ENCODE peak calls at places on chromosomes 11 and 22, in nine cellular contexts. H is dorsolateral prefrontal cortex, P is kidney epithelial cell, O is cardiac muscle cell, N is mucosa of descending colon, I is PC-9, Q is ascending aorta, C is fibroblast of pulmonary artery, L is kidney. Y is an unnamed sample.

GRCh38 chr11:74672956-74673895 is 58.0 kb downstream of the CHRDL2 start:
- DNase-seq in I (peak), L (peak), P (peak), O (no peak), C (peak), Q (peak), H (no peak), N (peak), Y (peak)

GRCh38 chr11:59706518-59707285 is 6.9 kb downstream of the OR10V1 start:
- DNase-seq in L (no peak), I (peak), C (peak), Q (no peak), P (peak), N (peak), O (no peak), H (no peak), Y (no peak)

GRCh38 chr11:102788334-102789035 is 8.1 kb upstream of the MMP10 start:
- DNase-seq in P (no peak), I (no peak), Q (no peak), C (no peak), N (no peak), L (no peak), H (no peak), O (no peak), Y (no peak)

GRCh38 chr11:76590631-76590950 is 80.0 kb downstream of the LRRC32 start:
- DNase-seq in C (no peak), I (no peak), L (no peak), O (no peak), Q (no peak), P (no peak), H (no peak), N (no peak), Y (no peak)

GRCh38 chr11:3215346-3216026 is 3.1 kb downstream of the MRGPRG start:
- DNase-seq in C (no peak), P (no peak), H (peak), I (no peak), Q (no peak), L (peak), N (no peak), O (no peak), Y (no peak)

GRCh38 chr11:15842345-15842744 is 514.0 kb downstream of the SOX6 start:
- DNase-seq in N (no peak), L (no peak), H (no peak), Q (no peak), I (no peak), P (no peak), C (no peak), O (no peak), Y (no peak)

GRCh38 chr22:18042685-18043084 is 18.3 kb upstream of the MICAL3 start:
- DNase-seq in I (no peak), L (no peak), P (no peak), Q (no peak), H (no peak), C (no peak), O (no peak), N (no peak), Y (no peak)

GRCh38 chr22:20130739-20131592 is 638 bp upstream of the ZDHHC8 start:
- DNase-seq in H (peak), L (peak), Q (peak), N (peak), I (peak), C (peak), O (peak), P (no peak), Y (peak)

GRCh38 chr22:47065756-47066615 is 303.5 kb downstream of the TBC1D22A start:
- DNase-seq in Q (no peak), C (peak), O (no peak), N (no peak), H (no peak), I (no peak), P (no peak), L (no peak), Y (no peak)

GRCh38 chr11:15641191-15641810 is 526.6 kb downstream of the INSC start:
- DNase-seq in C (no peak), P (no peak), I (no peak), Q (no peak), N (no peak), H (no peak), L (no peak), O (peak), Y (no peak)

GRCh38 chr11:65558785-65559509 is 788 bp upstream of the LTBP3 start:
- DNase-seq in L (peak), Q (no peak), H (peak), N (peak), I (no peak), P (no peak), C (peak), O (no peak), Y (peak)
- H3K4me3 ChIP-seq in L (peak), Q (peak), H (peak), N (no peak), I (peak), P (no peak), C (peak), O (peak), Y (peak)

DNA sequence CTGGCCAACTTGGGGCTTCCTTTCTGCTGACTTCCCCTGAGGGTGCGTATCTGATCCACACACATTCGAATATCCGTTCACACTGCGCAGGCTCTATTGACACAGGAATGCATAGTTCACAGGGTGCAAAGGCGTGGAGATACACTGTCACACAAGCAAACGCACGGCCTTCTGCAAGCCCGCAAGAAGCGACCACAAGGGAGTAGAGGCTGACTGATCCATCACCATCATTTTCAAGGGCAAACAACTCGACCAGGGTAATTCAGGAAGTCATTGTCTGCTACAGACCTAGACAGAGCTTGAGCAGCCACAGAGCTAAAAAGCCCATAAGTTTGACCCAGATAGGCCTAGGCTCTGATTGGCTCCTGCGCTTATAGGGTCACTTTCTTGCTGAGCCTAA is 392.3 kb downstream of the MN1 start:
- DNase-seq in P (no peak), O (no peak), H (no peak), I (no peak), N (no peak), C (no peak), L (no peak), Q (no peak), Y (no peak)
- TF ChIP-seq CTCF in P (peak), O (no peak), H (no peak), I (peak), N (no peak), C (no peak), L (no peak), Q (no peak), Y (no peak)

GRCh38 chr11:131802416-131802815 is 432.0 kb downstream of the NTM start:
- DNase-seq in L (no peak), C (no peak), N (no peak), Q (no peak), I (no peak), P (no peak), H (no peak), O (no peak), Y (no peak)
- H3K4me3 ChIP-seq in L (no peak), C (no peak), N (no peak), Q (no peak), I (no peak), P (no peak), H (no peak), O (no peak), Y (no peak)

GRCh38 chr11:91382946-91383345 is 841.7 kb upstream of the FAT3 start:
- DNase-seq in Q (no peak), C (no peak), P (no peak), O (no peak), I (no peak), L (no peak), H (no peak), N (no peak), Y (no peak)
- TF ChIP-seq CTCF in Q (no peak), C (no peak), P (no peak), O (no peak), I (no peak), L (no peak), H (no peak), N (no peak), Y (no peak)

GRCh38 chr11:68043349-68044144 is 4.7 kb downstream of the TCIRG1 start:
- DNase-seq in L (peak), P (no peak), C (peak), I (peak), Q (no peak), H (no peak), O (no peak), N (peak), Y (no peak)
- H3K4me3 ChIP-seq in L (no peak), P (no peak), C (no peak), I (peak), Q (no peak), H (no peak), O (no peak), N (no peak), Y (no peak)

GRCh38 chr11:45017329-45017728 is 66.6 kb upstream of the TP53I11 start:
- DNase-seq in P (no peak), L (no peak), C (no peak), H (no peak), O (peak), I (no peak), N (no peak), Q (no peak), Y (no peak)
- TF ChIP-seq CTCF in P (peak), L (no peak), C (peak), H (no peak), O (peak), I (peak), N (no peak), Q (no peak), Y (no peak)

GRCh38 chr22:38844661-38845367 is 986 bp upstream of the NPTXR start:
- DNase-seq in I (no peak), C (no peak), P (no peak), L (no peak), O (no peak), H (no peak), N (no peak), Q (no peak), Y (no peak)
- H3K4me3 ChIP-seq in I (peak), C (no peak), P (no peak), L (no peak), O (no peak), H (no peak), N (no peak), Q (no peak), Y (peak)

GRCh38 chr22:48782817-48783511 is 1044.7 kb downstream of the BRD1 start:
- DNase-seq in L (no peak), P (no peak), O (no peak), H (peak), C (no peak), I (no peak), N (no peak), Q (no peak), Y (no peak)
- TF ChIP-seq CTCF in L (no peak), P (no peak), O (no peak), H (peak), C (no peak), I (peak), N (no peak), Q (no peak), Y (no peak)

DNA sequence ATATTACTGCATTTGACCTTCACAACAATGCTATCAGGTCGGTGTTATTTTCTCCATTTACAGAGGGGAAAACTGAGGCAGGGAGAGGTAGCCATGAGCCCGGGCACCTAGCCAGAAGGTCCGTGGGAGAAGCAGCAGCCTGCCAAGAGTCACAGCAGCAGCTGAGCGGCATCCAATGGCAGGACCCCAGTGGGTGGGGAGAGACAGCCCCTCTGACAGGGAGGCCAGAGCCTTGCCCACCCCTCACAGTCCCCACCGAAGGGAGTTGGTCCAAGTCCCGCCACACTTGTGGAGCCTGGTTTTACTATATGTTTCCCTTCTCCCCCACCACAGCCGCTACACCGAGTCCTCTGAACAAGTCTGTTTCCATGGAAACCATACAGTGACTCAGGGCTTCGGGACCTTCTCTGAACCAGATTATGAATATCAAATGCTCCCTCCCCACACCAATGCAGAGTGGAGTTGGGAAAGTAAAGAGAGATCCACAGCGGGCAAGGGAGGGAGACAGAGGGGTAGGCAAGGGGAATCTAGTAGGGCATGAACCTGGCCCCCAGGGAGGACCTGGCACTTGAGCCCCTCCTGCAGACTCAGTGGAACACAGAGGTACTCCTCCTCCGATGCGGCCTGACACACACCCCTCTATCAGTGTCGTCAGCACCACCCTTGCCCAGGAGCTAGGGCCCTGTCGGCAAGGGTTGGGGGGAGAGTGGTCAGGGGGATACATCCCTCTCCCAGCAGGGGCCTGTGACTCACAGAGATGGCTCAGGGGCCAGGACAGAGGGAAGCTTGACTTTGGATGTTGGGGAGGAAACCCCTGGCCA is 2.5 kb downstream of the CHST1 start:
- DNase-seq in P (peak), I (no peak), H (no peak), Q (no peak), O (no peak), L (peak), C (peak), N (no peak), Y (peak)
- H3K4me3 ChIP-seq in P (no peak), I (no peak), H (no peak), Q (no peak), O (no peak), L (no peak), C (peak), N (no peak), Y (peak)

GRCh38 chr22:39938509-39938908 is 21.7 kb upstream of the TMA7B start:
- DNase-seq in Q (no peak), N (no peak), H (no peak), O (no peak), L (no peak), P (no peak), C (no peak), I (no peak), Y (no peak)

GRCh38 chr22:39939830-39940229 is 20.4 kb upstream of the TMA7B start:
- DNase-seq in C (no peak), Q (no peak), N (no peak), L (no peak), P (no peak), I (no peak), H (no peak), O (no peak), Y (no peak)

GRCh38 chr22:39941661-39942060 is 18.5 kb upstream of the TMA7B start:
- DNase-seq in C (no peak), I (no peak), O (no peak), P (no peak), Q (no peak), L (no peak), H (no peak), N (no peak), Y (no peak)

GRCh38 chr22:39942433-39943213 is 17.6 kb upstream of the TMA7B start:
- DNase-seq in O (no peak), P (no peak), I (no peak), H (no peak), C (no peak), L (no peak), Q (no peak), N (no peak), Y (no peak)

GRCh38 chr22:39940757-39941305 is 19.4 kb upstream of the TMA7B start:
- DNase-seq in H (no peak), C (no peak), N (no peak), L (no peak), O (no peak), P (no peak), I (no peak), Q (no peak), Y (no peak)
- TF ChIP-seq CTCF in H (peak), C (no peak), N (no peak), L (no peak), O (no peak), P (no peak), I (peak), Q (no peak), Y (no peak)